ENCODE peak calls at places on chromosomes 11 and 22, in nine cellular contexts. One of them, this sample, is unnamed.

GRCh38 chr11:102452461-102453285 is at the start of gene TMEM123:
- DNase-seq in brain pericyte: no peak
- DNase-seq in mammary epithelial cell: peak; percentile 67
- DNase-seq in HS-27A: no peak
- DNase-seq in stimulated activated CD4-positive, alpha-beta T cell treated with anti-CD3 and anti-CD28 coated beads, Interleukin-2, amount 100 ng/mL, for 48 hours: peak; percentile 79
- DNase-seq in WTC11: peak; percentile 81
- DNase-seq in A549: peak; percentile 56
- DNase-seq in NCI-H1105 treated with DMSO at 0.1 percent for 48 hours: peak; percentile 79
- DNase-seq in activated T-cell treated with anti-CD3 and anti-CD28 coated beads, Interleukin-2, amount 50 U/mL, for 72 hours: peak; percentile 90
- DNase-seq in this sample: peak; percentile 86

GRCh38 chr11:35344990-35345655 is 74.2 kb downstream of the SLC1A2 start:
- DNase-seq in brain pericyte: no peak
- DNase-seq in mammary epithelial cell: no peak
- DNase-seq in HS-27A: no peak
- DNase-seq in stimulated activated CD4-positive, alpha-beta T cell treated with anti-CD3 and anti-CD28 coated beads, Interleukin-2, amount 100 ng/mL, for 48 hours: no peak
- DNase-seq in WTC11: no peak
- DNase-seq in A549: no peak
- DNase-seq in NCI-H1105 treated with DMSO at 0.1 percent for 48 hours: no peak
- DNase-seq in activated T-cell treated with anti-CD3 and anti-CD28 coated beads, Interleukin-2, amount 50 U/mL, for 72 hours: no peak
- DNase-seq in this sample: no peak

GRCh38 chr22:40394607-40395006 is 24.2 kb downstream of the SGSM3 start:
- DNase-seq in brain pericyte: no peak
- DNase-seq in mammary epithelial cell: no peak
- DNase-seq in HS-27A: no peak
- DNase-seq in stimulated activated CD4-positive, alpha-beta T cell treated with anti-CD3 and anti-CD28 coated beads, Interleukin-2, amount 100 ng/mL, for 48 hours: no peak
- DNase-seq in WTC11: no peak
- DNase-seq in A549: no peak
- DNase-seq in NCI-H1105 treated with DMSO at 0.1 percent for 48 hours: no peak
- DNase-seq in activated T-cell treated with anti-CD3 and anti-CD28 coated beads, Interleukin-2, amount 50 U/mL, for 72 hours: no peak
- DNase-seq in this sample: no peak

GRCh38 chr22:33038131-33038772 is 19.9 kb downstream of the SYN3 start:
- DNase-seq in brain pericyte: no peak
- DNase-seq in mammary epithelial cell: peak; percentile 27
- DNase-seq in HS-27A: no peak
- DNase-seq in stimulated activated CD4-positive, alpha-beta T cell treated with anti-CD3 and anti-CD28 coated beads, Interleukin-2, amount 100 ng/mL, for 48 hours: no peak
- DNase-seq in WTC11: no peak
- DNase-seq in A549: no peak
- DNase-seq in NCI-H1105 treated with DMSO at 0.1 percent for 48 hours: no peak
- DNase-seq in activated T-cell treated with anti-CD3 and anti-CD28 coated beads, Interleukin-2, amount 50 U/mL, for 72 hours: no peak
- DNase-seq in this sample: no peak

GRCh38 chr11:12696911-12697581 is 22.8 kb downstream of the TEAD1 start:
- DNase-seq in brain pericyte: no peak
- DNase-seq in mammary epithelial cell: peak; percentile 83
- DNase-seq in HS-27A: no peak
- DNase-seq in stimulated activated CD4-positive, alpha-beta T cell treated with anti-CD3 and anti-CD28 coated beads, Interleukin-2, amount 100 ng/mL, for 48 hours: no peak
- DNase-seq in WTC11: no peak
- DNase-seq in A549: no peak
- DNase-seq in NCI-H1105 treated with DMSO at 0.1 percent for 48 hours: peak; percentile 84
- DNase-seq in activated T-cell treated with anti-CD3 and anti-CD28 coated beads, Interleukin-2, amount 50 U/mL, for 72 hours: no peak
- DNase-seq in this sample: no peak

GRCh38 chr11:120858740-120859139 is 165.2 kb upstream of the TBCEL start:
- DNase-seq in brain pericyte: no peak
- DNase-seq in mammary epithelial cell: no peak
- DNase-seq in HS-27A: no peak
- DNase-seq in stimulated activated CD4-positive, alpha-beta T cell treated with anti-CD3 and anti-CD28 coated beads, Interleukin-2, amount 100 ng/mL, for 48 hours: no peak
- DNase-seq in WTC11: no peak
- DNase-seq in A549: peak; percentile 4
- DNase-seq in NCI-H1105 treated with DMSO at 0.1 percent for 48 hours: no peak
- DNase-seq in activated T-cell treated with anti-CD3 and anti-CD28 coated beads, Interleukin-2, amount 50 U/mL, for 72 hours: no peak
- DNase-seq in this sample: no peak

GRCh38 chr11:77107950-77108349 is 5.3 kb downstream of the OMP start:
- DNase-seq in brain pericyte: peak; percentile 71
- DNase-seq in mammary epithelial cell: peak; percentile 77
- DNase-seq in HS-27A: peak; percentile 85
- DNase-seq in stimulated activated CD4-positive, alpha-beta T cell treated with anti-CD3 and anti-CD28 coated beads, Interleukin-2, amount 100 ng/mL, for 48 hours: no peak
- DNase-seq in WTC11: no peak
- DNase-seq in A549: peak; percentile 73
- DNase-seq in NCI-H1105 treated with DMSO at 0.1 percent for 48 hours: no peak
- DNase-seq in activated T-cell treated with anti-CD3 and anti-CD28 coated beads, Interleukin-2, amount 50 U/mL, for 72 hours: no peak
- DNase-seq in this sample: no peak

GRCh38 chr11:3123316-3123715 is 41.8 kb downstream of the OSBPL5 start:
- DNase-seq in brain pericyte: no peak
- DNase-seq in mammary epithelial cell: no peak
- DNase-seq in HS-27A: no peak
- DNase-seq in stimulated activated CD4-positive, alpha-beta T cell treated with anti-CD3 and anti-CD28 coated beads, Interleukin-2, amount 100 ng/mL, for 48 hours: no peak
- DNase-seq in WTC11: peak; percentile 9
- DNase-seq in A549: no peak
- DNase-seq in NCI-H1105 treated with DMSO at 0.1 percent for 48 hours: peak; percentile 89
- DNase-seq in activated T-cell treated with anti-CD3 and anti-CD28 coated beads, Interleukin-2, amount 50 U/mL, for 72 hours: no peak
- DNase-seq in this sample: peak; percentile 5

GRCh38 chr22:17578129-17578754 is 14.9 kb downstream of the SLC25A18 start:
- DNase-seq in brain pericyte: no peak
- DNase-seq in mammary epithelial cell: no peak
- DNase-seq in HS-27A: no peak
- DNase-seq in stimulated activated CD4-positive, alpha-beta T cell treated with anti-CD3 and anti-CD28 coated beads, Interleukin-2, amount 100 ng/mL, for 48 hours: no peak
- DNase-seq in WTC11: no peak
- DNase-seq in A549: no peak
- DNase-seq in NCI-H1105 treated with DMSO at 0.1 percent for 48 hours: no peak
- DNase-seq in activated T-cell treated with anti-CD3 and anti-CD28 coated beads, Interleukin-2, amount 50 U/mL, for 72 hours: no peak
- DNase-seq in this sample: no peak

GRCh38 chr11:77046060-77046501 is 11.9 kb downstream of the B3GNT6 start:
- DNase-seq in brain pericyte: no peak
- DNase-seq in mammary epithelial cell: peak; percentile 33
- DNase-seq in HS-27A: no peak
- DNase-seq in stimulated activated CD4-positive, alpha-beta T cell treated with anti-CD3 and anti-CD28 coated beads, Interleukin-2, amount 100 ng/mL, for 48 hours: peak; percentile 69
- DNase-seq in WTC11: peak; percentile 82
- DNase-seq in A549: peak; percentile 57
- DNase-seq in NCI-H1105 treated with DMSO at 0.1 percent for 48 hours: no peak
- DNase-seq in activated T-cell treated with anti-CD3 and anti-CD28 coated beads, Interleukin-2, amount 50 U/mL, for 72 hours: peak; percentile 81
- DNase-seq in this sample: peak; percentile 53

GRCh38 chr22:46754826-46755225 is 7.6 kb upstream of the TBC1D22A start:
- DNase-seq in brain pericyte: no peak
- DNase-seq in mammary epithelial cell: no peak
- DNase-seq in HS-27A: no peak
- DNase-seq in stimulated activated CD4-positive, alpha-beta T cell treated with anti-CD3 and anti-CD28 coated beads, Interleukin-2, amount 100 ng/mL, for 48 hours: no peak
- DNase-seq in WTC11: no peak
- DNase-seq in A549: no peak
- DNase-seq in NCI-H1105 treated with DMSO at 0.1 percent for 48 hours: no peak
- DNase-seq in activated T-cell treated with anti-CD3 and anti-CD28 coated beads, Interleukin-2, amount 50 U/mL, for 72 hours: no peak
- DNase-seq in this sample: no peak

GRCh38 chr11:5345831-5346230 is 2.5 kb upstream of the OR51B5 start:
- DNase-seq in brain pericyte: no peak
- DNase-seq in mammary epithelial cell: no peak
- DNase-seq in HS-27A: no peak
- DNase-seq in stimulated activated CD4-positive, alpha-beta T cell treated with anti-CD3 and anti-CD28 coated beads, Interleukin-2, amount 100 ng/mL, for 48 hours: no peak
- DNase-seq in WTC11: no peak
- DNase-seq in A549: no peak
- DNase-seq in NCI-H1105 treated with DMSO at 0.1 percent for 48 hours: no peak
- DNase-seq in activated T-cell treated with anti-CD3 and anti-CD28 coated beads, Interleukin-2, amount 50 U/mL, for 72 hours: no peak
- DNase-seq in this sample: no peak

GRCh38 chr11:12206529-12206928 is 96.1 kb downstream of the MICAL2 start:
- DNase-seq in brain pericyte: no peak
- DNase-seq in mammary epithelial cell: no peak
- DNase-seq in HS-27A: no peak
- DNase-seq in stimulated activated CD4-positive, alpha-beta T cell treated with anti-CD3 and anti-CD28 coated beads, Interleukin-2, amount 100 ng/mL, for 48 hours: no peak
- DNase-seq in WTC11: no peak
- DNase-seq in A549: no peak
- DNase-seq in NCI-H1105 treated with DMSO at 0.1 percent for 48 hours: no peak
- DNase-seq in activated T-cell treated with anti-CD3 and anti-CD28 coated beads, Interleukin-2, amount 50 U/mL, for 72 hours: no peak
- DNase-seq in this sample: no peak